ENCODE peak calls at places on chromosomes 13 and 19, in four cellular contexts. O is AG10803; E is CD4-positive, alpha-beta T cell; P is right lobe of liver. Z is an unnamed sample.

GRCh38 chr13:38519229-38519910 is 167.5 kb upstream of the FREM2 start:
- DNase-seq in O (no peak), E (no peak), P (no peak), Z (no peak)

GRCh38 chr13:59391696-59392095 is 772.0 kb downstream of the DIAPH3 start:
- DNase-seq in O (peak; percentile 73), E (peak; percentile 49), P (no peak), Z (peak; percentile 58)

GRCh38 chr19:17932485-17933338 is at the start of gene CCDC124:
- DNase-seq in O (peak; percentile 90), E (peak; percentile 89), P (peak; percentile 94), Z (peak; percentile 94)

GRCh38 chr19:33064117-33064777 is 441 bp downstream of the RHPN2 start:
- DNase-seq in O (no peak), E (no peak), P (peak; percentile 77), Z (peak; percentile 75)

GRCh38 chr13:38527140-38527539 is 159.7 kb upstream of the FREM2 start:
- DNase-seq in O (no peak), E (no peak), P (no peak), Z (no peak)

GRCh38 chr13:98349731-98350305 is 172.7 kb upstream of the RNF113B start:
- DNase-seq in O (no peak), E (no peak), P (peak; percentile 59), Z (peak; percentile 33)

GRCh38 chr13:106490177-106490576 is 45.3 kb downstream of the EFNB2 start:
- DNase-seq in O (no peak), E (no peak), P (no peak), Z (no peak)

GRCh38 chr13:34025746-34026145 is 207.8 kb downstream of the RFC3 start:
- DNase-seq in O (peak; percentile 75), E (no peak), P (no peak), Z (no peak)

GRCh38 chr19:39474139-39474620 is 6.5 kb upstream of the TIMM50 start:
- DNase-seq in O (peak; percentile 19), E (peak; percentile 69), P (peak; percentile 67), Z (peak; percentile 79)

GRCh38 chr13:107395927-107396757 is 819.2 kb downstream of the LIG4 start:
- DNase-seq in O (no peak), E (no peak), P (no peak), Z (no peak)

GRCh38 chr19:737591-738093 is 13.3 kb upstream of the MISP start:
- DNase-seq in O (peak; percentile 9), E (peak; percentile 43), P (no peak), Z (peak; percentile 86)

GRCh38 chr19:54002495-54003315 is 11.3 kb downstream of the CACNG6 start:
- DNase-seq in O (no peak), E (no peak), P (no peak), Z (no peak)

GRCh38 chr13:70297219-70297618 is 189.0 kb upstream of the KLHL1 start:
- DNase-seq in O (no peak), E (no peak), P (peak; percentile 24), Z (no peak)

GRCh38 chr13:42876270-42876714 is 94.9 kb downstream of the FAM216B start:
- DNase-seq in O (no peak), E (no peak), P (no peak), Z (peak; percentile 79)

GRCh38 chr19:53102701-53103140 is 501 bp downstream of the ZNF160 start:
- DNase-seq in O (peak; percentile 53), E (peak; percentile 19), P (peak; percentile 57), Z (peak; percentile 48)

GRCh38 chr13:23988546-23989122 is 91.3 kb upstream of the C1QTNF9B start:
- DNase-seq in O (no peak), E (no peak), P (no peak), Z (no peak)

GRCh38 chr19:11018179-11018578 is 57.3 kb downstream of the SMARCA4 start:
- DNase-seq in O (no peak), E (no peak), P (no peak), Z (no peak)

GRCh38 chr13:45851171-45851889 is at the start of gene SIAH3:
- DNase-seq in O (no peak), E (peak; percentile 15), P (no peak), Z (no peak)

GRCh38 chr13:94339116-94339687 is 140.3 kb downstream of the DCT start:
- DNase-seq in O (no peak), E (no peak), P (no peak), Z (no peak)

GRCh38 chr19:47778089-47778953 is at the start of gene SELENOW:
- DNase-seq in O (peak; percentile 60), E (peak; percentile 58), P (peak; percentile 80), Z (peak; percentile 97)

GRCh38 chr19:7582446-7582845 is 13.2 kb upstream of the CAMSAP3 start:
- DNase-seq in O (no peak), E (no peak), P (no peak), Z (no peak)

GRCh38 chr19:54189020-54189667 is at the start of gene MBOAT7:
- DNase-seq in O (no peak), E (no peak), P (no peak), Z (peak; percentile 84)

GRCh38 chr19:16202320-16203255 is 4.9 kb downstream of the AP1M1 start:
- DNase-seq in O (peak; percentile 75), E (no peak), P (no peak), Z (no peak)

GRCh38 chr19:18736415-18737336 is 53.2 kb downstream of the CRTC1 start:
- DNase-seq in O (no peak), E (no peak), P (no peak), Z (no peak)

GRCh38 chr13:43567608-43568007 is 219.2 kb downstream of the ENOX1 start:
- DNase-seq in O (peak; percentile 56), E (no peak), P (no peak), Z (no peak)

GRCh38 chr19:30153326-30154210 is 211.5 kb downstream of the URI1 start:
- DNase-seq in O (no peak), E (no peak), P (no peak), Z (peak; percentile 75)

DNA sequence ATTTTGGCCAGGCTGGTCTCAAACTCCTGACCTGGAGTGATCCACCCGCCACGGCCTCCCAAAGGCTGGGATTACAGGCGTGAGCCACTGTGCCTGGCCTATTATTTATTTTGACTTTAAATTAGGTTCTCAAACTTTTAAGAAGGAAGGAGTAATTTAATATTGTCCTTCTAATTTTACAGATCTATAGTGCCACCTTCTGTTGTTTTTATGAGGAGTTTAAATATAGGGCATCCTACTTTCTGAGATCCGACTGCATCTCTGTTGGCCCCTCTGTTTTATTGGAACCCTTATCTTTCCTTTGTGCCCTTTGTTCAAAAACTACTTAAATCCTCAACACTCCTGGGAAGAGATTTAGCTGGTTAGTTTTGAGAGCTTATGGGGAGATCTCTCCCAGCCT is 25.4 kb upstream of the ZMYM5 start:
- DNase-seq in O (peak; percentile 22), E (no peak), P (no peak), Z (no peak)
- TF ChIP-seq CTCF in O (peak; percentile 39), E (peak; percentile 59), P (peak; percentile 13), Z (peak; percentile 14)

GRCh38 chr13:22103046-22103445 is 432.2 kb downstream of the FGF9 start:
- DNase-seq in O (no peak), E (no peak), P (no peak), Z (no peak)
- TF ChIP-seq CTCF in O (no peak), E (no peak), P (no peak), Z (no peak)

DNA sequence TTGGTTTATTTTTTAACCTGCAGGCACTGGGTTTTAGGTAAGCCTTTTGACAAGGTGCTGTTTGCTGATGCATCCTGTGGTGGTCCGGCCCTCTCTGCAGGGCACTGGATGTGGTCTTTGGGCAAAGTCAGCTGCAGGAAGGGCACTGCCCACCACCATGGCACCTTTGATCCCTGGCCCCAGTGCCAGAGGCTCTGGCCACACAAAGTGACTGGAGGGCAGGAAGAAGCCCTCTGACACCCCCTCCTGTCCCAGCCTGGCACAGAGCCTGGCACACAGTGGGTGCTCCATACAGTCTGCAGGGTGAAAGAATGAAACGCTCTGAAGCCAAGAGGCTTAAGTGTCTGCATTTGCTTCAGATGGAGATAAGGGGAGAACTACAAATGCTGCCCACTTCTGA is 47.6 kb upstream of the CNMD start:
- DNase-seq in O (no peak), E (no peak), P (no peak), Z (no peak)
- TF ChIP-seq CTCF in O (no peak), E (no peak), P (no peak), Z (no peak)

GRCh38 chr19:41699968-41700323 is 8.5 kb upstream of the CEACAM5 start:
- DNase-seq in O (no peak), E (no peak), P (peak; percentile 13), Z (no peak)

GRCh38 chr19:41700381-41701195 is 7.8 kb upstream of the CEACAM5 start:
- DNase-seq in O (no peak), E (no peak), P (peak; percentile 41), Z (no peak)

GRCh38 chr19:41699231-41699967 is 9.0 kb upstream of the CEACAM5 start:
- DNase-seq in O (no peak), E (no peak), P (peak; percentile 22), Z (no peak)

GRCh38 chr19:41702208-41702651 is 6.2 kb upstream of the CEACAM5 start:
- DNase-seq in O (peak; percentile 43), E (no peak), P (no peak), Z (no peak)

GRCh38 chr19:41701401-41702075 is 6.9 kb upstream of the CEACAM5 start:
- DNase-seq in O (no peak), E (no peak), P (peak; percentile 41), Z (no peak)
- TF ChIP-seq CTCF in O (no peak), E (no peak), P (no peak), Z (peak; percentile 30)

GRCh38 chr19:6372594-6373095 is at the start of gene ALKBH7:
- DNase-seq in O (peak; percentile 100), E (peak; percentile 99), P (peak; percentile 98), Z (peak; percentile 94)
- TF ChIP-seq CTCF in O (no peak), E (no peak), P (no peak), Z (no peak)